ENCODE peak calls at places on chromosomes 5 and 9, in seven cellular contexts. A, K, F, Z, U, E and H are unnamed samples. For H3K27me3 and H3K9me3, the result is how much of the 10 kb centered on the place peaks cover.

GRCh38 chr5:142913728-142914338 is 143.7 kb downstream of the ARHGAP26 start:
- DNase-seq in A (no peak), K (no peak), F (no peak), Z (no peak), U (no peak), E (no peak), H (no peak)

GRCh38 chr9:98916660-98917059 is 27.0 kb upstream of the COL15A1 start:
- DNase-seq in A (peak), K (peak), F (peak), Z (peak), U (no peak), E (peak), H (no peak)

GRCh38 chr5:174837919-174838902 is 113.8 kb downstream of the MSX2 start:
- DNase-seq in A (peak), K (peak), F (peak), Z (peak), U (no peak), E (peak), H (no peak)

GRCh38 chr5:123441408-123441807 is 18.2 kb upstream of the CEP120 start:
- DNase-seq in A (no peak), K (no peak), F (no peak), Z (no peak), U (no peak), E (no peak), H (no peak)

GRCh38 chr5:140142802-140143201 is 17.1 kb downstream of the IGIP start:
- DNase-seq in A (no peak), K (no peak), F (no peak), Z (no peak), U (no peak), E (no peak), H (no peak)

GRCh38 chr5:1019001-1019651 is 10.5 kb downstream of the NKD2 start:
- DNase-seq in A (no peak), K (no peak), F (no peak), Z (no peak), U (no peak), E (no peak), H (no peak)

GRCh38 chr9:91192379-91192775 is 169.3 kb downstream of the AUH start:
- DNase-seq in A (peak), K (peak), F (peak), Z (no peak), U (no peak), E (no peak), H (no peak)

GRCh38 chr5:40405230-40405629 is 274.5 kb upstream of the PTGER4 start:
- DNase-seq in A (no peak), K (no peak), F (no peak), Z (no peak), U (no peak), E (no peak), H (no peak)

GRCh38 chr5:62538017-62538942 is 40.3 kb upstream of the LRRC70 start:
- DNase-seq in A (peak), K (no peak), F (no peak), Z (no peak), U (no peak), E (no peak), H (no peak)

GRCh38 chr5:112709416-112709815 is 28.3 kb upstream of the APC start:
- DNase-seq in A (no peak), K (no peak), F (no peak), Z (no peak), U (no peak), E (no peak), H (no peak)

GRCh38 chr5:6719896-6720560 is 6.8 kb downstream of the TENT4A start:
- DNase-seq in A (peak), K (no peak), F (no peak), Z (no peak), U (no peak), E (peak), H (no peak)

GRCh38 chr5:131505237-131505908 is 129.7 kb downstream of the RAPGEF6 start:
- DNase-seq in A (peak), K (no peak), F (no peak), Z (no peak), U (no peak), E (no peak), H (no peak)

GRCh38 chr5:1793966-1794895 is 5.4 kb downstream of the MRPL36 start:
- DNase-seq in A (peak), K (no peak), F (peak), Z (no peak), U (no peak), E (no peak), H (no peak)

GRCh38 chr5:15693036-15693728 is 193.2 kb downstream of the FBXL7 start:
- DNase-seq in A (peak), K (no peak), F (no peak), Z (no peak), U (no peak), E (no peak), H (no peak)

GRCh38 chr9:94603259-94603776 is 9.7 kb upstream of the FBP2 start:
- DNase-seq in A (peak), K (peak), F (peak), Z (peak), U (peak), E (peak), H (peak)

GRCh38 chr5:149639718-149640117 is 58.4 kb downstream of the ARHGEF37 start:
- DNase-seq in A (no peak), K (no peak), F (no peak), Z (no peak), U (no peak), E (no peak), H (no peak)

GRCh38 chr5:149641600-149641999 is 60.3 kb downstream of the ARHGEF37 start:
- DNase-seq in A (no peak), K (no peak), F (no peak), Z (no peak), U (no peak), E (no peak), H (no peak)

GRCh38 chr5:149641000-149641576 is 59.8 kb downstream of the ARHGEF37 start:
- DNase-seq in A (peak), K (no peak), F (peak), Z (peak), U (no peak), E (peak), H (no peak)

GRCh38 chr5:149638546-149639241 is 57.4 kb downstream of the ARHGEF37 start:
- DNase-seq in A (no peak), K (no peak), F (no peak), Z (no peak), U (no peak), E (no peak), H (no peak)

DNA sequence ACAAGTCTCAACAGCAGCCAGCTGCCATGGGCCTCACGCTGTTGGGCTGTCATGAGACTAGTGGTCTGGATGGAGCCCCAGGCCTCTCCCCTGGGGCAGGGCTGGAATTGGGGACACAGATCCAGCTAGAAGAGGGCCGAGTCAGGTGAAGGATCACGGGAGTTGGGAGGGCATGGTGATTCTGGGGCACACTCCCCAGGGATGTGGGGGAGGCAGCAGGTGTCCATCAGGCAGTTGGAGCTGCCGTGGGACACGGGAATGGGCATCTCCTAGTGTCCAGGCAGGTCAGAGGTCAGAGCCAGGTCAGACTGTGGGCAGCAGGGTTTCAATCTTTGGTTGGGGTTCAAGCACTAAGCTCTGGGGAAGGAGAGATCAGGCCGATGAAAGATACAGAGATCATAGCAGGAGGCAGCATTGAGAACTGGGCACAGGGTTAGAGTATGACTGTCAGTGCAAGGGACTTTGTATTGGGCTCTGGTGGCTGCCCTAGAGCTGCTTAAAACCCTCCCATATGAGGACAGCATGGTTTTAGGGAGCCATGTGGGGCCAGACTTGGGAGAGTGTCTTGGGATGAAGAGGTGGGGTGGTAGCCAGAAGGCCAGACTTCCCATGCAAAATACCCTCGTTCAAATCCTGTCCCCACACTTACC is 59.2 kb downstream of the ARHGEF37 start:
- DNase-seq in A (no peak), K (no peak), F (no peak), Z (no peak), U (no peak), E (no peak), H (no peak)
- H3K27ac ChIP-seq in A (no peak), K (no peak), F (no peak), Z (peak), U (no peak), E (peak), H (no peak)

DNA sequence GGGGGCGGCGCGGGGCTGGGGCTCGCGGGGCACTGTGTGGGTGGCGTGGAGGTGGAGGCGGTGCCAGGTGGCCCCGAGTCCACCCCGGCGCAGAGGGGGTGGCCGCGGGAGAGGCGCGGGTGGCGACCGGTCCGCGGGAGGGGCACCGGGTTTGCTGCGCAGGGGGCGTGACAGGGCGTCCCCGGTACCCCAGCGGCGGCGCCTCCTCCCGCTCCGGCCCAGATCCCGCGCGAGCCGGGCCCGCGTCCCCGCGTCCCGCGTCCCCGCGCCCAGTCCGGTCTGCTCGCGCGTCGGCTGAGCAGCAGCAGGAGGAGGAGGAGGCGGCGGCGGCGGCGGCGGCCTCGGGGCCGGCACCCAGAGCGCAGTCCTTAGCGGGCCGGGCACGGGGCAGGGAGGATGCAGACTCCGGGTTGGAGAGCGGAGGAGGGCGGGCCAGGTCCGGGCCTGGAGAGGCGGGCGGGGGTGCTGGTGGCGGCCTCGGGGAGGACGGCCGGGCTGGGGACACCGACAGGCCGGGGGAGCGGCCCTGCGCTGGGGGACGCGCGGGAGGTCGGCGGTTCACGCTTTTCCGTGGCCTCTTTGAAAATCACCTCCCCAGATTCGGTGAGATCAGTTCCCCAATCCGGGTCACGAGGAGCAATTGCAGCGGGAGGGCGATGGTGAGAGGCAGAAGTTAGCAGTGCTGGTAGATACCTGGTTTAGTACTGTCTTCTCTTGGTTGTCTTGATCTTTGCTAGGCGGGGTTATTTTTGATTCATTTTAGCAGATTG is 1.6 kb downstream of the TRIO start:
- DNase-seq in A (peak), K (peak), F (peak), Z (peak), U (peak), E (peak), H (peak)
- H3K27me3 ChIP-seq in A (under half), K (under half), F (under half), Z (under half), U (under half), E (under half), H (under half)

GRCh38 chr5:141382469-141383294 is at the start of gene PCDHGA7:
- DNase-seq in A (peak), K (no peak), F (no peak), Z (no peak), U (no peak), E (no peak), H (no peak)
- H3K9me3 ChIP-seq in A (under half), K (under half), F (under half), Z (half or more), U (under half), E (under half), H (half or more)

GRCh38 chr9:75941066-75941465 is 50.6 kb downstream of the PCSK5 start:
- DNase-seq in A (no peak), K (no peak), F (no peak), Z (no peak), U (no peak), E (peak), H (no peak)
- H3K27ac ChIP-seq in A (no peak), K (no peak), F (no peak), Z (no peak), U (no peak), E (peak), H (no peak)